ENCODE peak calls at places on chromosomes 3 and 15, in six cellular contexts. L is H1, N is SK-N-SH, X is T47D, K is K562, U is HepG2. G is an unnamed sample.

GRCh38 chr3:81910244-81910852 is 148.9 kb upstream of the GBE1 start:
- DNase-seq in X (no peak), U (peak), N (peak), K (peak), L (no peak), G (peak)

GRCh38 chr15:74442604-74443003 is 8.8 kb upstream of the SEMA7A start:
- DNase-seq in N (no peak), X (no peak), L (no peak), U (peak), K (no peak), G (no peak)

GRCh38 chr3:171660126-171660661 is 150.1 kb downstream of the PLD1 start:
- DNase-seq in L (no peak), N (no peak), X (no peak), U (no peak), K (no peak), G (no peak)

GRCh38 chr3:130826516-130826915 is 67.4 kb upstream of the ATP2C1 start:
- DNase-seq in X (no peak), U (no peak), K (no peak), L (no peak), N (no peak), G (no peak)

GRCh38 chr3:162525791-162526190 is 1029.2 kb downstream of the OTOL1 start:
- DNase-seq in N (no peak), K (no peak), X (no peak), L (no peak), U (no peak), G (no peak)

GRCh38 chr3:178059124-178059523 is 477.1 kb upstream of the KCNMB2 start:
- DNase-seq in L (no peak), U (peak), K (no peak), N (no peak), X (no peak), G (no peak)

GRCh38 chr3:169953462-169954141 is 13.0 kb upstream of the SEC62 start:
- DNase-seq in K (no peak), N (no peak), U (no peak), X (no peak), L (no peak), G (no peak)

GRCh38 chr3:45084820-45085816 is 59.0 kb downstream of the CLEC3B start:
- DNase-seq in N (no peak), U (peak), L (no peak), X (no peak), K (peak), G (no peak)

GRCh38 chr15:57227899-57228298 is 148.4 kb upstream of the CGNL1 start:
- DNase-seq in L (no peak), X (no peak), U (no peak), N (peak), K (no peak), G (no peak)

GRCh38 chr15:36275656-36276055 is 303.8 kb upstream of the CDIN1 start:
- DNase-seq in N (no peak), L (no peak), U (no peak), X (no peak), K (no peak), G (no peak)

GRCh38 chr15:68795298-68795848 is 25.3 kb downstream of the ANP32A start:
- DNase-seq in L (peak), K (no peak), X (peak), N (no peak), U (no peak), G (no peak)

GRCh38 chr3:42690766-42691680 is 5.7 kb downstream of the KLHL40 start:
- DNase-seq in X (no peak), L (no peak), U (no peak), N (no peak), K (no peak), G (no peak)

GRCh38 chr15:94395626-94396025 is 164.3 kb downstream of the MCTP2 start:
- DNase-seq in U (no peak), X (no peak), K (no peak), L (no peak), N (no peak), G (no peak)

GRCh38 chr3:57464801-57465200 is 79.3 kb downstream of the DNAH12 start:
- DNase-seq in X (no peak), U (peak), N (no peak), L (no peak), K (peak), G (peak)

GRCh38 chr3:77191014-77191413 is 151.1 kb downstream of the ROBO2 start:
- DNase-seq in K (no peak), N (no peak), U (no peak), L (no peak), X (no peak), G (no peak)

GRCh38 chr15:46900992-46901391 is 816.3 kb upstream of the SEMA6D start:
- DNase-seq in K (no peak), X (no peak), N (no peak), L (no peak), U (no peak), G (no peak)

GRCh38 chr3:178507507-178508442 is 28.5 kb upstream of the KCNMB2 start:
- DNase-seq in L (no peak), X (no peak), U (peak), N (no peak), K (no peak), G (no peak)

GRCh38 chr3:49412632-49413337 is 562 bp downstream of the TCTA start:
- DNase-seq in U (no peak), K (no peak), X (no peak), N (no peak), L (no peak), G (no peak)

GRCh38 chr3:49411968-49412631 is at the start of the genes RHOA and TCTA:
- DNase-seq in U (peak), L (peak), N (peak), X (peak), K (peak), G (peak)

GRCh38 chr3:49411550-49411967 is 217 bp downstream of the RHOA start:
- DNase-seq in K (peak), N (peak), U (peak), L (no peak), X (no peak), G (no peak)

GRCh38 chr3:49410844-49411549 is 779 bp downstream of the RHOA start:
- DNase-seq in K (no peak), U (no peak), N (no peak), L (no peak), X (no peak), G (no peak)

DNA sequence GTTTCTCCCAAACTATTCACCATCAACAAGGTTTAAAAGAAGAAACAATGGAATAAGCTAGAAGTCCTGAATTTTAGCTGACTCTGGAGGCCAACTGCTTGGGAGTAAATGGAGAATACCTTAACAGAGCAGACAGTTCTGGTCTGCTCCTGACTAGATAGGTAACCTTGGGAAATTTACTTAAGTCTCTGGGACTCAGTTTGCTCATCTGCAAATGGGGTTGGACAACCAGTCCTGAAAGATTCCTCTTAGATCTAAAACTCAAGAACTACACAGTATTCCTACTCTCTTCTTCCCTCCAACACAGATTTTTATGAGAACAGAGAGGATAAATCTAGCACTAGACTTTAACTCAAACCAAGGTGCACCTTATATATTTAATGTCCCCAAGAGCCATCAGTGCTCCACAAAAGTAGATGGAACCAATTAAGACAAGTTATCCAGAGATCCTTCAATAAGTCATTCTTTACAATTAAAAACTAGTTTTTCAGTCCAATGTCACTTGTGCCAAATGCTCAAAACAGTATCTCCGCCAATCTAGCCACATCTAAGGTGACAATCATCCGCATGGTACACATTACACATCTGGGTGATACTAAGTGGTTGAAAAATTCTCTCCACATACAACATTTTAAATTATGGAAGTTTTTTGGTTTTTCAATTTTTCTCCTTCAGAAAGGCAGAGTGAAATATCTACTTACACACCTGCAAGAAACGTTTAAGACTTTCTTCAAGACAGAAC is 1.5 kb downstream of the RHOA start:
- DNase-seq in U (no peak), L (no peak), K (no peak), N (no peak), X (no peak), G (no peak)
- TF ChIP-seq JUND in U (no peak), L (no peak), K (no peak), N (no peak), X (no peak), G (no peak)

DNA sequence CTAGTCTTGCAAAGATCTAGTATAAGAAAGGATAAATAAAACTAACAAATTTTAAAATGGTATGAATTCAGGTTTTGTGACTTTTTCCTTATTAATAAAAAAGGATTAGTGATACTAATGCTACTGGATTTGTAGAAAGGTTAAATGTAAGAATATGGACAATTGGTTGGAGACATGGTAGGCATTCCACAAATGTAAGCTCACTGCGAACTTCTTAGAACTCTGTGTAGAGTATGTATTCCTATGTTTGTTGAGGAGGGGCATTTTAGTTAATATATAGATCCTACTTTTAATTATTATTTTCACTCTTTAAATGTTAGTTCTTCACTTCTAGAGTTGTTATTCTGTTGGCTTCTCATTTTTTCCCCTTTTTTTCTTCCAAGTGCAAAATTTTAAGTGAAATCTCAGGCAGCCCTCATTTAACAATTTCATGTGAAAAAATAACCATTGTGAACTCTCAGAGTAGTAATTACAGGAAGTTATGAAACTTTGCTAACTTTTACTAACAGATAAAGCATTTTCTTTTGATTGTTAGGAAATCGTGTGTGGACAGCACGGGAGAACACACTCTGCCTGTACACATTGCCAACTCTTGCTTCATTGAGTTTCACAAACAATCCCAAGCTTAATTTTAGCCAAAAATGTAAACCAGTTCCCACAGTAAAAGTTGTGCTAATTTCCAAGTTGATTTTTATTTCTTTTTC is 414.5 kb downstream of the RBMS3 start:
- DNase-seq in X (no peak), U (no peak), L (no peak), K (no peak), N (no peak), G (no peak)
- TF ChIP-seq JUND in X (no peak), U (no peak), L (no peak), K (no peak), N (no peak), G (no peak)

GRCh38 chr15:72161351-72162132 is 36.0 kb downstream of the GRAMD2A start:
- DNase-seq in X (no peak), U (no peak), K (no peak), N (no peak), L (peak), G (no peak)
- TF ChIP-seq JUND in X (no peak), U (no peak), K (no peak), N (no peak), L (no peak), G (no peak)

GRCh38 chr3:13278783-13279531 is 141.2 kb downstream of the NUP210 start:
- DNase-seq in K (no peak), L (no peak), X (no peak), N (no peak), U (no peak), G (no peak)

GRCh38 chr3:13277130-13277783 is 142.9 kb downstream of the NUP210 start:
- DNase-seq in X (no peak), U (no peak), L (no peak), N (no peak), K (no peak), G (no peak)

GRCh38 chr3:13276438-13277129 is 143.5 kb downstream of the NUP210 start:
- DNase-seq in X (no peak), N (peak), U (no peak), L (no peak), K (no peak), G (no peak)

GRCh38 chr3:13279532-13279910 is 140.6 kb downstream of the NUP210 start:
- DNase-seq in X (no peak), N (no peak), K (no peak), U (no peak), L (no peak), G (no peak)

GRCh38 chr3:13277860-13278531 is 142.1 kb downstream of the NUP210 start:
- DNase-seq in K (peak), X (peak), N (no peak), U (no peak), L (no peak), G (no peak)
- TF ChIP-seq JUND in K (peak), X (no peak), N (no peak), U (no peak), L (no peak), G (no peak)

DNA sequence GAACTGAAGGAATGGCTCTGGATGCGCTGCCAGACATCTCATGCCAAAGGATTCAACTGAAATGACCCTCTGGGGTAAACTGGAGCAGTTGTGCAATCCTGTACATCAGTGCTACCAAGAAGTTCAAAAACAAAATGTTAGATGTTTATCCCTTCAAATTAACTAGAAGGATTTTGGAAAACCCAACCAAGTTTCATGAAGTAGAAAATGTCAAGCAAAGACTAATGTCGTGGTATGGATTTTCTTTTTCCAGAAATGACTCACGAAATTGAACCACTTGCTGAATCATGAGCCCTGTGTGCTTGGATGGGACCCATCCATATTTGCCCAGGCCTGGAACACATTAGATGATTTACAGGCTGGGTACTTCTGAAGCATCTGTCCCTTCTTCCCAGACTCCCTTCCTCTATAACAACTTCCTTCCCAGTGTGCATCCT is 101.6 kb downstream of the LRTM1 start:
- DNase-seq in N (no peak), U (no peak), K (no peak), X (no peak), L (no peak), G (no peak)
- TF ChIP-seq JUND in N (no peak), U (no peak), K (no peak), X (no peak), L (no peak), G (no peak)

DNA sequence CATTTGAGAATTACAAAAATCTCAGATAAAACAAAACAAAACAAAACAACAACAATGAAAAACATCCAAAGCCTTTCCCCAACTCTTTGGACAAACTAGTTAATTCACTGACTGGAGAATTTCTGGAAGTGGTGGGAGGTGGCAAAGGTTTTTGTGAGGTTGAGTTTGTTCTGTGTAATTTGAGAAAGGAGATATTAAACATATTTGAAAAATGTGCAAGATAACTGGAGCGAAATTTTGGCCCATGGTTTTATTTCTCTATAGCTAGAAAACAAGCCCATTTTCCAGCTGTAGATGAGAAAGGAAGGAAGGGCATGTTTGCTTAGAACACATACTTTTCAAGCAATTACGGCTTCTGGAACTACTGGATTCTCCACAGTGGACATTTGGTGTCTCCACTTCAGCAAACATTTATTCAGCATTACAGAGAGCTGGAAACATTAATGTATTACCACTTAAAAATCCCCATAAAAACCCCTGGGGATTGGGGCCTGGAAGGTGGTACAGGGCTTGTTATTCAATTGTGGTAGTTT is 135.7 kb downstream of the THSD4 start:
- DNase-seq in K (no peak), N (peak), X (no peak), L (no peak), U (no peak), G (no peak)
- TF ChIP-seq JUND in K (no peak), N (no peak), X (no peak), L (no peak), U (no peak), G (no peak)

G was measured in HCT116.